ENCODE peak calls at places on chromosomes 7 and 10, in ten cellular contexts. S is GF-D8; M is stimulated activated CD8-positive, alpha-beta memory T cell treated with anti-CD3 and anti-CD28 coated beads, Interleukin-2, amount 100 ng/mL, for 1 hour; U is T-helper 9 cell; G is AG09319; H is activated gamma-delta T cell treated with Interleukin-2 at 50 U/mL for 16 hours; J is GDM1; R is ELR; V is prostate gland; Q is adrenal gland. F is an unnamed sample.

GRCh38 chr10:91552706-91553105 is 80.2 kb downstream of the PPP1R3C start:
- DNase-seq in G (no peak), U (no peak), J (no peak), Q (peak; percentile 44), M (no peak), V (no peak), S (no peak), H (no peak), R (peak; percentile 23), F (peak; percentile 57)

GRCh38 chr7:30654296-30655090 is 27.8 kb downstream of the CRHR2 start:
- DNase-seq in M (no peak), U (no peak), S (no peak), Q (no peak), R (no peak), H (no peak), V (no peak), J (no peak), G (no peak), F (no peak)

GRCh38 chr10:118463740-118464139 is 121.6 kb upstream of the FAM204A start:
- DNase-seq in J (no peak), M (no peak), H (no peak), Q (no peak), U (no peak), S (no peak), V (no peak), G (no peak), R (no peak), F (no peak)

GRCh38 chr7:70193514-70193913 is 595.2 kb downstream of the AUTS2 start:
- DNase-seq in H (no peak), S (no peak), G (no peak), Q (no peak), J (no peak), R (peak; percentile 8), V (no peak), U (no peak), M (no peak), F (no peak)

GRCh38 chr10:103238506-103239252 is 7.0 kb upstream of the RPEL1 start:
- DNase-seq in J (no peak), S (no peak), M (no peak), G (peak; percentile 36), V (no peak), R (peak; percentile 64), H (no peak), Q (peak; percentile 41), U (no peak), F (peak; percentile 89)

GRCh38 chr7:40329601-40330153 is 194.9 kb downstream of the SUGCT start:
- DNase-seq in J (peak; percentile 27), R (peak; percentile 68), M (no peak), H (no peak), V (no peak), G (peak; percentile 25), Q (no peak), U (no peak), S (peak; percentile 29), F (no peak)

GRCh38 chr7:137975223-137975622 is 26.7 kb downstream of the CREB3L2 start:
- DNase-seq in U (no peak), H (no peak), Q (peak; percentile 61), G (no peak), M (no peak), S (no peak), R (peak; percentile 57), J (no peak), V (no peak), F (peak; percentile 68)

GRCh38 chr7:91263359-91264082 is 712 bp upstream of the FZD1 start:
- DNase-seq in V (peak; percentile 63), U (no peak), S (no peak), G (no peak), Q (peak; percentile 33), J (no peak), R (peak; percentile 58), M (no peak), H (no peak), F (peak; percentile 63)

GRCh38 chr7:23254051-23254681 is 7.6 kb downstream of the GPNMB start:
- DNase-seq in U (no peak), M (no peak), Q (no peak), G (no peak), H (no peak), V (no peak), S (no peak), J (no peak), R (no peak), F (no peak)

GRCh38 chr7:111362660-111363059 is 199.6 kb downstream of the IMMP2L start:
- DNase-seq in R (peak; percentile 56), J (no peak), G (no peak), U (no peak), V (no peak), S (no peak), Q (no peak), H (no peak), M (no peak), F (no peak)

GRCh38 chr7:17289074-17289665 is 9.3 kb upstream of the AHR start:
- DNase-seq in U (no peak), J (no peak), R (no peak), V (no peak), M (no peak), G (peak; percentile 48), S (no peak), H (no peak), Q (peak; percentile 77), F (no peak)

GRCh38 chr10:28810062-28810870 is 132.9 kb downstream of the BAMBI start:
- DNase-seq in H (no peak), U (no peak), S (peak; percentile 1), J (no peak), G (no peak), R (no peak), Q (peak; percentile 30), M (no peak), V (no peak), F (peak; percentile 65)

GRCh38 chr10:122044713-122045112 is 55.8 kb downstream of the TACC2 start:
- DNase-seq in U (no peak), S (no peak), Q (no peak), V (peak; percentile 75), R (no peak), M (no peak), G (no peak), H (no peak), J (no peak), F (no peak)

GRCh38 chr10:48634984-48635557 is 30.2 kb upstream of the ARHGAP22 start:
- DNase-seq in H (no peak), M (no peak), Q (no peak), U (no peak), S (no peak), J (no peak), R (no peak), V (no peak), G (no peak), F (peak; percentile 37)

GRCh38 chr7:3067606-3068005 is 23.9 kb upstream of the CARD11 start:
- DNase-seq in M (no peak), U (no peak), R (no peak), H (no peak), S (no peak), V (no peak), Q (no peak), G (no peak), J (no peak), F (no peak)

GRCh38 chr7:134695321-134695860 is 48.7 kb downstream of the BPGM start:
- DNase-seq in G (peak; percentile 92), U (no peak), Q (no peak), J (no peak), M (no peak), H (no peak), S (no peak), R (no peak), V (no peak), F (no peak)

GRCh38 chr10:132387723-132388210 is 9.2 kb upstream of the PWWP2B start:
- DNase-seq in V (no peak), Q (peak; percentile 63), G (no peak), H (peak; percentile 76), J (peak; percentile 78), S (no peak), R (peak; percentile 52), M (peak; percentile 70), U (peak; percentile 86), F (no peak)

GRCh38 chr10:114489521-114490310 is 85.4 kb upstream of the AFAP1L2 start:
- DNase-seq in H (no peak), G (no peak), U (no peak), Q (no peak), S (no peak), M (no peak), R (no peak), V (no peak), J (no peak), F (peak; percentile 99)

GRCh38 chr7:43108255-43109011 is 4.0 kb upstream of the HECW1 start:
- DNase-seq in Q (peak; percentile 72), R (peak; percentile 69), U (no peak), H (no peak), V (peak; percentile 46), G (no peak), M (no peak), S (no peak), J (peak; percentile 3), F (peak; percentile 89)

GRCh38 chr10:77710759-77711682 is 73.4 kb upstream of the KCNMA1 start:
- DNase-seq in V (peak; percentile 61), R (peak; percentile 56), H (peak; percentile 68), J (peak; percentile 37), M (peak; percentile 43), Q (peak; percentile 40), G (no peak), U (peak; percentile 74), S (no peak), F (peak; percentile 89)

GRCh38 chr7:73995821-73996511 is 32.0 kb upstream of the ELN start:
- DNase-seq in S (no peak), M (no peak), H (no peak), Q (no peak), G (no peak), J (no peak), V (no peak), U (no peak), R (no peak), F (no peak)

GRCh38 chr10:42149027-42149700 is 489.2 kb downstream of the ZNF33B start:
- DNase-seq in U (no peak), Q (peak; percentile 14), S (no peak), H (no peak), G (no peak), R (peak; percentile 2), V (peak; percentile 5), M (no peak), J (no peak), F (no peak)

GRCh38 chr10:35300063-35300699 is 36.1 kb upstream of the CCNY start:
- DNase-seq in M (no peak), G (peak; percentile 44), S (no peak), U (no peak), R (peak; percentile 92), H (no peak), J (no peak), Q (no peak), V (no peak), F (peak; percentile 63)

GRCh38 chr7:135859548-135859947 is 110.9 kb upstream of the FAM180A start:
- DNase-seq in J (no peak), U (no peak), R (peak; percentile 27), Q (no peak), H (no peak), S (no peak), G (no peak), M (no peak), V (no peak), F (no peak)

GRCh38 chr7:149300751-149301150 is 38.8 kb downstream of the ZNF783 start:
- DNase-seq in H (no peak), U (no peak), R (no peak), G (no peak), Q (no peak), M (no peak), S (no peak), J (no peak), V (no peak), F (no peak)

GRCh38 chr10:95530021-95530420 is 31.1 kb downstream of the SORBS1 start:
- DNase-seq in Q (no peak), G (no peak), U (no peak), S (no peak), V (no peak), M (no peak), H (no peak), J (no peak), R (no peak), F (no peak)

GRCh38 chr10:84237199-84238051 is 3.9 kb downstream of the LRIT1 start:
- DNase-seq in J (no peak), R (no peak), U (no peak), M (no peak), H (no peak), V (no peak), Q (no peak), G (no peak), S (no peak), F (peak; percentile 70)

F was measured in islet precursor cell.